ENCODE peak calls at places on chromosomes 3 and 15, in six cellular contexts. F is colonic mucosa, Z is ovary, R is left lung, J is left ventricle myocardium inferior, H is neural progenitor cell. C is an unnamed sample. For H3K36me3, the result is how much of the 10 kb centered on the place peaks cover.

GRCh38 chr15:40344631-40345120 is 3.9 kb upstream of the CCDC9B start:
- DNase-seq in J (no peak), Z (peak), F (peak), R (peak), H (peak), C (no peak)

GRCh38 chr3:70800941-70801340 is 488.5 kb upstream of the MDFIC2 start:
- DNase-seq in R (no peak), F (no peak), J (no peak), Z (no peak), H (no peak), C (no peak)

GRCh38 chr3:126970921-126971320 is 12.0 kb upstream of the PLXNA1 start:
- DNase-seq in Z (no peak), J (no peak), F (no peak), H (no peak), R (peak), C (no peak)

GRCh38 chr3:107699682-107700081 is 176.9 kb downstream of the BBX start:
- DNase-seq in F (no peak), J (no peak), R (no peak), Z (no peak), H (no peak), C (no peak)

GRCh38 chr3:196774191-196774820 is 34.6 kb downstream of the PAK2 start:
- DNase-seq in F (no peak), J (no peak), R (no peak), Z (no peak), H (no peak), C (no peak)

GRCh38 chr3:98902341-98902740 is 846 bp upstream of the DCBLD2 start:
- DNase-seq in F (no peak), H (no peak), Z (no peak), R (no peak), J (no peak), C (no peak)

GRCh38 chr3:142040941-142041575 is 108.3 kb downstream of the TFDP2 start:
- DNase-seq in Z (no peak), H (no peak), F (no peak), R (no peak), J (no peak), C (no peak)

GRCh38 chr15:85412956-85413854 is 32.8 kb downstream of the AKAP13 start:
- DNase-seq in J (peak), R (peak), Z (no peak), H (no peak), F (peak), C (peak)

GRCh38 chr15:33194237-33194636 is 277 bp downstream of the FMN1 start:
- DNase-seq in H (peak), R (no peak), Z (no peak), J (no peak), F (no peak), C (no peak)

GRCh38 chr3:108472011-108472591 is 38.3 kb downstream of the MYH15 start:
- DNase-seq in H (no peak), J (no peak), Z (no peak), R (no peak), F (peak), C (no peak)

GRCh38 chr3:56180433-56180832 is 287.8 kb downstream of the ERC2 start:
- DNase-seq in J (no peak), H (no peak), F (no peak), R (no peak), Z (no peak), C (no peak)

GRCh38 chr3:146577662-146578061 is 27.5 kb downstream of the PLSCR5 start:
- DNase-seq in F (no peak), H (peak), J (no peak), Z (no peak), R (no peak), C (no peak)

GRCh38 chr3:128424508-128425069 is 42.1 kb downstream of the DNAJB8 start:
- DNase-seq in F (no peak), R (peak), H (no peak), J (no peak), Z (no peak), C (no peak)

GRCh38 chr3:176321099-176321498 is 876.2 kb downstream of the TBL1XR1 start:
- DNase-seq in J (no peak), R (no peak), H (no peak), Z (no peak), F (no peak), C (no peak)

GRCh38 chr3:154954750-154955149 is 125.4 kb upstream of the MME start:
- DNase-seq in H (peak), R (no peak), Z (no peak), J (no peak), F (no peak), C (no peak)

GRCh38 chr3:66485291-66485968 is 15.4 kb downstream of the LRIG1 start:
- DNase-seq in J (no peak), F (no peak), R (no peak), Z (no peak), H (no peak), C (no peak)

GRCh38 chr3:66484106-66484857 is 16.5 kb downstream of the LRIG1 start:
- DNase-seq in Z (no peak), J (no peak), R (no peak), F (no peak), H (peak), C (no peak)

GRCh38 chr3:66486646-66487045 is 14.2 kb downstream of the LRIG1 start:
- DNase-seq in Z (no peak), H (no peak), F (no peak), J (no peak), R (no peak), C (no peak)

GRCh38 chr3:66487475-66487874 is 13.3 kb downstream of the LRIG1 start:
- DNase-seq in H (no peak), Z (no peak), R (no peak), J (no peak), F (no peak), C (no peak)

GRCh38 chr3:66486187-66486586 is 14.6 kb downstream of the LRIG1 start:
- DNase-seq in R (no peak), F (no peak), J (no peak), H (no peak), Z (no peak), C (no peak)
- H3K36me3 ChIP-seq in R (under half), F (under half), J (under half), H (under half), Z (under half), C (under half)

GRCh38 chr3:37811625-37812356 is 49.9 kb upstream of the CTDSPL start:
- DNase-seq in H (no peak), F (no peak), R (no peak), Z (no peak), J (no peak), C (no peak)
- H3K27ac ChIP-seq in H (no peak), F (no peak), R (no peak), Z (no peak), J (peak), C (no peak)

DNA sequence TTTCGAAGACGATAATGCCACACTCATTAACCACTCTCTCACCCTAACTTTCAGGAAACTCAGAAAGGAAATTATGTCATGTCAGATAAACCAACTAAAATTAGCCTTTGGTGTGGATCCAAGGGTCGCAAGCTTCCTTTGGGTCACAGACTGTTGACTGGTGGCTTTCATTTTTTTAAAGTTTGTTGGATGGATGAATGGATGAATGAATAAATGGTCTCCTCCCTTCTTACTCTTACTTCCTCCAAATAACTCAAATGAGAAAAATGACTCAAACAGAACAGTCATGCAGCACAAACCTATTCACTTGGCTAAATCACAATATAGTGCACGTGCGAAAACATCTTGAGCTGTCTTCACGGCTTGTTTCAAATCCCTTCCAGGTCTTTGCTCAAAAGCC is 82.9 kb upstream of the HACD2 start:
- DNase-seq in R (no peak), J (no peak), F (no peak), H (no peak), Z (no peak), C (no peak)
- H3K36me3 ChIP-seq in R (under half), J (under half), F (under half), H (under half), Z (under half), C (under half)

GRCh38 chr3:34207826-34208225 is 409.4 kb downstream of the PDCD6IP start:
- DNase-seq in H (no peak), F (no peak), Z (no peak), J (no peak), R (no peak), C (no peak)
- H3K27ac ChIP-seq in H (no peak), F (no peak), Z (no peak), J (no peak), R (no peak), C (no peak)

GRCh38 chr3:45976191-45977091 is 19.2 kb downstream of the FYCO1 start:
- DNase-seq in F (no peak), Z (no peak), H (no peak), R (no peak), J (no peak), C (no peak)

GRCh38 chr3:45974686-45975085 is 20.9 kb downstream of the FYCO1 start:
- DNase-seq in J (no peak), R (no peak), H (no peak), F (no peak), Z (no peak), C (no peak)

GRCh38 chr3:45978348-45978747 is 17.3 kb downstream of the FYCO1 start:
- DNase-seq in R (no peak), F (peak), H (no peak), J (no peak), Z (no peak), C (no peak)

GRCh38 chr3:45972534-45973402 is 22.9 kb downstream of the FYCO1 start:
- DNase-seq in Z (no peak), F (no peak), H (no peak), J (no peak), R (no peak), C (no peak)

DNA sequence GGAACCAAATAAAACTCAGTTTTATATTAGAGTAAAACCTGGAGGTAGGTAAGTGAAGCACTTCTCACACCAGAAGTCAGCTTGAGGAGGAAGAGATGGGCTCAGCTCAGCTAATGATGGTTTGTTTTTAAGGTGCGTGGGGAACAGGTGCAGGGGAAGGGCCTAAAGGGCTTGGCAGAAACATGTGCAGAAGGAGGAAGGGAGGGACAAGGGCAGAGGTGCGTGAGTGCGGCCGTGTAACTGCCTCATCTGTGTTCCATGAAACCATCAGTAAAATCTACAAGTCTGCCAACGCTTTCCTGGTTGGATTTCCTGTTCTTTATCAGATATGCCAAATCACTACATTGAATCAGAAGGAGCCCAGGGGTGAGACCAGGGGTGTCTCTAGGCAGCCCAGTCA is 19.9 kb downstream of the FYCO1 start:
- DNase-seq in H (no peak), R (no peak), J (no peak), F (no peak), Z (no peak), C (no peak)
- H3K36me3 ChIP-seq in H (under half), R (under half), J (half or more), F (under half), Z (under half), C (half or more)

GRCh38 chr15:25796395-25796794 is 66.7 kb downstream of the ATP10A start:
- DNase-seq in J (no peak), Z (no peak), F (peak), H (no peak), R (no peak), C (peak)

GRCh38 chr15:25793354-25794050 is 69.6 kb downstream of the ATP10A start:
- DNase-seq in R (no peak), Z (no peak), F (peak), H (no peak), J (no peak), C (no peak)

GRCh38 chr15:25797035-25797434 is 66.1 kb downstream of the ATP10A start:
- DNase-seq in Z (no peak), R (no peak), F (no peak), J (no peak), H (no peak), C (no peak)

GRCh38 chr15:25795712-25796111 is 67.4 kb downstream of the ATP10A start:
- DNase-seq in Z (no peak), J (no peak), R (no peak), H (no peak), F (peak), C (peak)

DNA sequence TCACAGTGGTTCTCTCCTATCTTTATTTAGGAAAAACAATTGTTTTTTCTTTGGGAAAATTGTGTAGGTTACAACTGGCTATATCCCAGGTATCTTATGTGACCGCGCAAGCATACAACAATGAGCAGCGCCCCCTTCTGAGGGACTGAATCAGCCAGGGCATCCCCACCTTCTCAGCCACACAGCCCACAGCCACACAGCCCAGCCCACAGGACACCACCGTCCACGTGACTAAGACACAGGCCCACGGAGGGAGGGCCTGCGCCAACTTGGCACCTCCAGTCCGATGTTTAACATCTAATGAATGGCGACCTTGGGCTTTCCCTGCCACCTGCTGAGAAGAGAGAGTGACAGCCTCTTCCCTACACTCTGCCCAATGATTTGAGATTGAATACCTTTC is 68.1 kb downstream of the ATP10A start:
- DNase-seq in R (no peak), F (peak), H (no peak), J (no peak), Z (no peak), C (peak)
- H3K27ac ChIP-seq in R (no peak), F (no peak), H (no peak), J (no peak), Z (no peak), C (no peak)

DNA sequence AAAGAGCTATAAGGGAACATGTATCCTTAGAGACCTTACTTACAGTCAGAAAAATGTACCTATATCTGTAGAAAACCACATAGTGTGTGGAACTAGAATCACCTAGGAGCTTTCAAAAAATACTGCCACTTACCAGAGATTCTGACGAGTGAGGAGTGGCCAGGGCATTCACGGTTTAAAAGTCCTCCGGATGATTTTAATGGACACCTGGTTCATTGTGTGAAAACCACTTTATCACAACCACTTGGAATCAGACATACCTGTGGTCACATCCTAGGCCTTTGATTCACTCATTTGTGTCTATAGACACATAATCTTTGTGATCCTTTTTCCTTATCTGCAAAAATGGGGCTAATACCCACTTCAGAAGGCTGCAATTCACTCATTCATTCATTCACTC is 159.8 kb downstream of the MBNL1 start:
- DNase-seq in H (no peak), J (no peak), R (no peak), Z (no peak), F (no peak), C (no peak)
- H3K36me3 ChIP-seq in H (under half), J (under half), R (under half), Z (under half), F (under half), C (under half)

C was measured in right atrium auricular region.